ENCODE peak calls at places on chromosomes 16 and 17, in five cellular contexts. F is EH; S is effector memory CD4-positive, alpha-beta T cell; R is neuronal stem cell; P is amygdala. Q is an unnamed sample.

GRCh38 chr17:76014100-76014924 is 12.8 kb downstream of the EVPL start:
- DNase-seq in S (peak; percentile 64), P (no peak), R (peak; percentile 76), F (peak; percentile 69), Q (peak; percentile 79)

GRCh38 chr17:6392609-6393367 is 42.1 kb downstream of the AIPL1 start:
- DNase-seq in R (no peak), P (no peak), F (no peak), S (no peak), Q (no peak)

GRCh38 chr17:30086896-30087295 is 29.7 kb upstream of the NSRP1 start:
- DNase-seq in R (no peak), P (no peak), F (no peak), S (no peak), Q (no peak)

GRCh38 chr16:69927056-69927757 is 23.9 kb upstream of the CLEC18A start:
- DNase-seq in R (no peak), S (no peak), P (no peak), F (peak; percentile 60), Q (peak; percentile 77)

GRCh38 chr16:31868701-31869167 is 4.9 kb upstream of the ZNF267 start:
- DNase-seq in R (peak; percentile 67), S (peak; percentile 77), P (no peak), F (peak; percentile 75), Q (peak; percentile 81)

GRCh38 chr17:50560931-50561750 is 626 bp downstream of the CACNA1G start:
- DNase-seq in S (no peak), P (no peak), R (no peak), F (no peak), Q (peak; percentile 50)

GRCh38 chr17:16994626-16995025 is 22.7 kb upstream of the TNFRSF13B start:
- DNase-seq in F (no peak), P (no peak), S (no peak), R (no peak), Q (peak; percentile 23)

GRCh38 chr17:52026075-52026474 is 132.4 kb downstream of the CA10 start:
- DNase-seq in F (peak; percentile 7), S (no peak), P (no peak), R (no peak), Q (no peak)

GRCh38 chr16:27450836-27451341 is 48.9 kb downstream of the IL21R start:
- DNase-seq in S (no peak), P (no peak), F (no peak), R (no peak), Q (peak; percentile 48)

GRCh38 chr16:28609631-28610594 is at the start of gene SULT1A1:
- DNase-seq in S (no peak), P (no peak), R (no peak), F (no peak), Q (no peak)

GRCh38 chr17:4934173-4934979 is 2.3 kb downstream of the GP1BA start:
- DNase-seq in F (peak; percentile 59), S (no peak), P (no peak), R (no peak), Q (peak; percentile 63)

GRCh38 chr17:47229535-47230443 is 20.6 kb downstream of the MYL4 start:
- DNase-seq in P (peak; percentile 34), F (peak; percentile 93), R (peak; percentile 82), S (peak; percentile 46), Q (peak; percentile 98)

GRCh38 chr17:352421-353212 is at the start of gene RPH3AL:
- DNase-seq in R (peak; percentile 48), S (no peak), F (peak; percentile 40), P (no peak), Q (peak; percentile 20)

GRCh38 chr17:83200231-83200699 is 120.9 kb downstream of the METRNL start:
- DNase-seq in S (peak; percentile 25), P (no peak), R (no peak), F (peak; percentile 92), Q (peak; percentile 98)